ENCODE peak calls at places on chromosome 10, in seven cellular contexts. T is left lung; Q is GM06990; P is B cell; N is foreskin fibroblast; M is activated CD8-positive, alpha-beta T cell treated with anti-CD3 and anti-CD28 coated beads for 36 hours; G is bronchial epithelial cell. K is an unnamed sample.

GRCh38 chr10:35712486-35712885 is 70.4 kb upstream of the FZD8 start:
- DNase-seq in T (no peak), Q (no peak), P (no peak), N (no peak), M (no peak), G (no peak), K (no peak)

GRCh38 chr10:130137077-130137448 is 872 bp downstream of the GLRX3 start:
- DNase-seq in T (no peak), Q (no peak), P (no peak), N (peak; percentile 20), M (peak; percentile 25), G (peak; percentile 23), K (peak; percentile 22)

GRCh38 chr10:29535012-29535777 is 99.6 kb downstream of the SVIL start:
- DNase-seq in T (no peak), Q (no peak), P (no peak), N (peak; percentile 86), M (peak; percentile 13), G (peak; percentile 44), K (peak; percentile 74)

GRCh38 chr10:113047963-113048781 is 98.1 kb downstream of the TCF7L2 start:
- DNase-seq in T (no peak), Q (no peak), P (no peak), N (no peak), M (no peak), G (peak; percentile 82), K (no peak)

GRCh38 chr10:110792476-110792875 is 79.3 kb upstream of the PDCD4 start:
- DNase-seq in T (no peak), Q (no peak), P (no peak), N (no peak), M (no peak), G (no peak), K (no peak)

GRCh38 chr10:132939957-132940790 is 2.2 kb downstream of the CFAP46 start:
- DNase-seq in T (peak; percentile 82), Q (peak; percentile 61), P (peak; percentile 74), N (peak; percentile 55), M (peak; percentile 74), G (peak; percentile 18), K (peak; percentile 41)

GRCh38 chr10:60937784-60938654 is 6.0 kb downstream of the RHOBTB1 start:
- DNase-seq in T (no peak), Q (no peak), P (no peak), N (peak; percentile 56), M (no peak), G (peak; percentile 46), K (peak; percentile 64)

GRCh38 chr10:93495654-93496321 is 624 bp upstream of the CEP55 start:
- DNase-seq in T (peak; percentile 75), Q (no peak), P (no peak), N (no peak), M (peak; percentile 38), G (peak; percentile 34), K (peak; percentile 51)

GRCh38 chr10:50637003-50637579 is 13.3 kb upstream of the SGMS1 start:
- DNase-seq in T (no peak), Q (no peak), P (no peak), N (peak; percentile 15), M (no peak), G (no peak), K (peak; percentile 34)

GRCh38 chr10:71244638-71245419 is 32.5 kb downstream of the UNC5B start:
- DNase-seq in T (no peak), Q (no peak), P (no peak), N (peak; percentile 97), M (peak; percentile 5), G (peak; percentile 18), K (peak; percentile 93)

GRCh38 chr10:44828515-44829142 is 82.5 kb upstream of the TMEM72 start:
- DNase-seq in T (no peak), Q (no peak), P (no peak), N (no peak), M (no peak), G (no peak), K (no peak)

GRCh38 chr10:43348511-43349312 is 22.7 kb upstream of the FXYD4 start:
- DNase-seq in T (peak; percentile 92), Q (peak; percentile 59), P (peak; percentile 91), N (peak; percentile 57), M (peak; percentile 92), G (peak; percentile 76), K (peak; percentile 74)

GRCh38 chr10:4847580-4848020 is 21.6 kb downstream of the AKR1E2 start:
- DNase-seq in T (no peak), Q (no peak), P (no peak), N (peak; percentile 64), M (no peak), G (peak; percentile 81), K (peak; percentile 75)

GRCh38 chr10:99945286-99945685 is 64.5 kb downstream of the DNMBP start:
- DNase-seq in T (no peak), Q (no peak), P (no peak), N (peak; percentile 72), M (no peak), G (peak; percentile 83), K (peak; percentile 93)

GRCh38 chr10:96636546-96636945 is 49.7 kb upstream of the TM9SF3 start:
- DNase-seq in T (no peak), Q (no peak), P (no peak), N (no peak), M (no peak), G (no peak), K (no peak)

GRCh38 chr10:74855027-74855426 is 28.6 kb downstream of the KAT6B start:
- DNase-seq in T (no peak), Q (peak; percentile 12), P (no peak), N (no peak), M (peak; percentile 21), G (no peak), K (no peak)

GRCh38 chr10:79184141-79184625 is 115.4 kb downstream of the ZMIZ1 start:
- DNase-seq in T (peak; percentile 80), Q (no peak), P (no peak), N (peak; percentile 67), M (no peak), G (peak; percentile 76), K (peak; percentile 72)

GRCh38 chr10:17233534-17233933 is 5.5 kb downstream of the VIM start:
- DNase-seq in T (no peak), Q (no peak), P (no peak), N (no peak), M (no peak), G (no peak), K (peak; percentile 79)

GRCh38 chr10:79084012-79084971 is 15.5 kb downstream of the ZMIZ1 start:
- DNase-seq in T (peak; percentile 95), Q (no peak), P (no peak), N (peak; percentile 80), M (peak; percentile 22), G (peak; percentile 93), K (peak; percentile 85)

GRCh38 chr10:90968448-90969086 is 47.7 kb upstream of the ANKRD1 start:
- DNase-seq in T (no peak), Q (no peak), P (no peak), N (peak; percentile 91), M (no peak), G (no peak), K (peak; percentile 97)

GRCh38 chr10:17865351-17865750 is 56.2 kb downstream of the MRC1 start:
- DNase-seq in T (no peak), Q (no peak), P (no peak), N (no peak), M (no peak), G (no peak), K (no peak)

GRCh38 chr10:3424102-3424803 is 251.7 kb upstream of the PITRM1 start:
- DNase-seq in T (peak; percentile 80), Q (no peak), P (no peak), N (no peak), M (no peak), G (no peak), K (peak; percentile 78)

GRCh38 chr10:29712108-29712507 is 77.3 kb upstream of the SVIL start:
- DNase-seq in T (no peak), Q (no peak), P (no peak), N (no peak), M (no peak), G (peak; percentile 23), K (no peak)

GRCh38 chr10:87845624-87846377 is 17.5 kb downstream of the KLLN start:
- DNase-seq in T (no peak), Q (no peak), P (no peak), N (no peak), M (no peak), G (peak; percentile 92), K (peak; percentile 77)

GRCh38 chr10:104040862-104041789 is 44.6 kb downstream of the COL17A1 start:
- DNase-seq in T (no peak), Q (no peak), P (peak; percentile 7), N (no peak), M (no peak), G (no peak), K (no peak)

GRCh38 chr10:13589316-13589715 is 2.6 kb downstream of the PRPF18 start:
- DNase-seq in T (no peak), Q (no peak), P (no peak), N (no peak), M (no peak), G (no peak), K (peak; percentile 3)
- TF ChIP-seq CTCF in T (no peak), Q (peak; percentile 14), P (no peak), N (peak; percentile 22), M (no peak), G (peak; percentile 4), K (peak; percentile 27)

GRCh38 chr10:11707936-11708335 is 34.2 kb upstream of the ECHDC3 start:
- DNase-seq in T (no peak), Q (no peak), P (no peak), N (no peak), M (no peak), G (no peak), K (no peak)

GRCh38 chr10:11704087-11704486 is 38.1 kb upstream of the ECHDC3 start:
- DNase-seq in T (no peak), Q (no peak), P (no peak), N (no peak), M (no peak), G (no peak), K (no peak)

GRCh38 chr10:11702264-11702663 is 39.9 kb upstream of the ECHDC3 start:
- DNase-seq in T (no peak), Q (no peak), P (no peak), N (no peak), M (no peak), G (no peak), K (no peak)

GRCh38 chr10:11705687-11706086 is 36.5 kb upstream of the ECHDC3 start:
- DNase-seq in T (no peak), Q (no peak), P (no peak), N (no peak), M (no peak), G (no peak), K (peak; percentile 62)

GRCh38 chr10:11706911-11707567 is 35.1 kb upstream of the ECHDC3 start:
- DNase-seq in T (no peak), Q (no peak), P (no peak), N (no peak), M (no peak), G (no peak), K (no peak)
- TF ChIP-seq CTCF in T (no peak), Q (peak; percentile 34), P (no peak), N (peak; percentile 9), M (no peak), G (no peak), K (peak; percentile 15)

GRCh38 chr10:123687758-123688157 is 21.6 kb downstream of the GPR26 start:
- DNase-seq in T (no peak), Q (no peak), P (no peak), N (no peak), M (no peak), G (no peak), K (no peak)
- TF ChIP-seq CTCF in T (no peak), Q (no peak), P (no peak), N (no peak), M (no peak), G (no peak), K (no peak)

DNA sequence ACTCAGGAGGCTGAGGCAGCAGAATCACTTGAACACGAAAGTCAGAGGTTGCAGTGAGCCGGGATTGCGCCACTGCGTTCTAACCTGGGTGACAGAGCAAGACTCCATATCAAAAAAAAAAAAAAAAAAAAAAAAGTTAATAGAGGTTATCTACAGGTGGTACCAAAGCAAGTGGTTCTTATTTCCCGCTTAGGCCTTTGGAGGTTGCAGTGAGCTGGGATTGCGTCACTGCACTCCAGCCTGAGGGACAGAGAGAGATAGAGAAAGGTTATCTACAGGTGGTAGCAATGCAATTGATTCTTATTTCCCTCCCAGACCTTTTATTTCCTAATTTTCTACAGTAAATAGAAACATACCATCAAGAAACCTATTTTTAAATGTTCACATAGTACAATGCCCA is 98.2 kb downstream of the DLG5 start:
- DNase-seq in T (no peak), Q (no peak), P (no peak), N (no peak), M (no peak), G (no peak), K (no peak)
- TF ChIP-seq CTCF in T (no peak), Q (no peak), P (no peak), N (no peak), M (no peak), G (no peak), K (no peak)